ENCODE peak calls at places on chromosomes 7 and 10, in nine cellular contexts. O is stimulated activated CD4-positive, alpha-beta T cell treated with anti-CD3 and anti-CD28 coated beads, Interleukin-15, amount 100 ng/mL, for 1 hour; F is stimulated activated CD8-positive, alpha-beta memory T cell treated with anti-CD3 and anti-CD28 coated beads, Interleukin-7, amount 100 ng/mL, for 1 hour; M is NCI-H1105; J is HFF-Myc; P is memory B cell; L is iris pigment epithelial cell; A is amniotic stem cell; I is neural progenitor cell. C is an unnamed sample.

GRCh38 chr7:158094671-158095256 is 492.9 kb downstream of the PTPRN2 start:
- DNase-seq in O (no peak), F (no peak), M (no peak), J (no peak), P (no peak), L (no peak), A (no peak), I (no peak), C (no peak)

GRCh38 chr7:31651800-31652326 is 35.2 kb upstream of the PPP1R17 start:
- DNase-seq in O (no peak), F (no peak), M (no peak), J (no peak), P (no peak), L (no peak), A (no peak), I (no peak), C (no peak)

GRCh38 chr7:37084303-37084702 is 360.0 kb upstream of the AOAH start:
- DNase-seq in O (no peak), F (no peak), M (no peak), J (no peak), P (no peak), L (no peak), A (no peak), I (no peak), C (no peak)

GRCh38 chr7:151897201-151897711 is 20.3 kb upstream of the PRKAG2 start:
- DNase-seq in O (no peak), F (no peak), M (no peak), J (no peak), P (no peak), L (no peak), A (no peak), I (peak), C (no peak)

GRCh38 chr7:84950836-84951235 is 236.0 kb downstream of the SEMA3D start:
- DNase-seq in O (no peak), F (no peak), M (no peak), J (no peak), P (no peak), L (peak), A (no peak), I (no peak), C (no peak)

GRCh38 chr7:21542891-21543527 is at the start of gene DNAH11:
- DNase-seq in O (no peak), F (no peak), M (no peak), J (no peak), P (no peak), L (peak), A (no peak), I (peak), C (no peak)

GRCh38 chr7:117090820-117091219 is 137.5 kb downstream of the ST7 start:
- DNase-seq in O (no peak), F (no peak), M (no peak), J (no peak), P (no peak), L (no peak), A (no peak), I (no peak), C (no peak)

GRCh38 chr7:74480861-74481417 is 27.2 kb downstream of the GTF2IRD1 start:
- DNase-seq in O (no peak), F (no peak), M (no peak), J (no peak), P (no peak), L (peak), A (no peak), I (no peak), C (no peak)

GRCh38 chr7:72272479-72272878 is 139.7 kb downstream of the CALN1 start:
- DNase-seq in O (no peak), F (no peak), M (no peak), J (no peak), P (no peak), L (no peak), A (no peak), I (no peak), C (no peak)

GRCh38 chr7:47389923-47390630 is 191.8 kb downstream of the TNS3 start:
- DNase-seq in O (no peak), F (no peak), M (no peak), J (no peak), P (no peak), L (no peak), A (no peak), I (no peak), C (no peak)

GRCh38 chr10:74333174-74333573 is 182.2 kb downstream of the ADK start:
- DNase-seq in O (no peak), F (no peak), M (no peak), J (peak), P (no peak), L (peak), A (peak), I (no peak), C (no peak)

GRCh38 chr10:12483996-12484944 is 134.9 kb downstream of the CAMK1D start:
- DNase-seq in O (no peak), F (no peak), M (no peak), J (no peak), P (no peak), L (no peak), A (no peak), I (no peak), C (no peak)

GRCh38 chr10:92042541-92042940 is 119.0 kb downstream of the BTAF1 start:
- DNase-seq in O (no peak), F (no peak), M (no peak), J (no peak), P (no peak), L (no peak), A (no peak), I (peak), C (no peak)

GRCh38 chr10:97163646-97164535 is 21.9 kb downstream of the SLIT1 start:
- DNase-seq in O (no peak), F (no peak), M (no peak), J (no peak), P (no peak), L (no peak), A (no peak), I (peak), C (no peak)

GRCh38 chr7:91434821-91435220 is 170.6 kb downstream of the FZD1 start:
- DNase-seq in O (no peak), F (no peak), M (no peak), J (no peak), P (no peak), L (no peak), A (no peak), I (no peak), C (no peak)

GRCh38 chr10:110848106-110848505 is 23.6 kb upstream of the PDCD4 start:
- DNase-seq in O (no peak), F (no peak), M (no peak), J (no peak), P (no peak), L (no peak), A (no peak), I (no peak), C (no peak)

GRCh38 chr7:45120-46090 is 147.0 kb upstream of the FAM20C start:
- DNase-seq in O (no peak), F (no peak), M (no peak), J (no peak), P (peak), L (no peak), A (no peak), I (no peak), C (no peak)

GRCh38 chr7:36045830-36046341 is 107.2 kb upstream of the EEPD1 start:
- DNase-seq in O (no peak), F (no peak), M (no peak), J (no peak), P (no peak), L (no peak), A (no peak), I (no peak), C (no peak)

GRCh38 chr10:12337407-12337806 is 11.9 kb upstream of the CAMK1D start:
- DNase-seq in O (no peak), F (no peak), M (no peak), J (no peak), P (no peak), L (peak), A (peak), I (no peak), C (no peak)

GRCh38 chr7:1523838-1524237 is 6.7 kb upstream of the MAFK start:
- DNase-seq in O (no peak), F (no peak), M (no peak), J (no peak), P (no peak), L (no peak), A (no peak), I (no peak), C (no peak)

GRCh38 chr7:119802147-119802546 is 470.8 kb upstream of the KCND2 start:
- DNase-seq in O (no peak), F (no peak), M (no peak), J (no peak), P (no peak), L (no peak), A (no peak), I (no peak), C (no peak)

GRCh38 chr7:6546852-6547251 is 4.4 kb downstream of the GRID2IP start:
- DNase-seq in O (no peak), F (no peak), M (no peak), J (no peak), P (no peak), L (no peak), A (no peak), I (no peak), C (no peak)

GRCh38 chr10:11304906-11305585 is 287.4 kb downstream of the CELF2 start:
- DNase-seq in O (no peak), F (no peak), M (no peak), J (no peak), P (no peak), L (no peak), A (no peak), I (no peak), C (no peak)

GRCh38 chr10:49309691-49310371 is 10.9 kb downstream of the C10orf71 start:
- DNase-seq in O (no peak), F (peak), M (no peak), J (no peak), P (peak), L (no peak), A (no peak), I (no peak), C (no peak)

C was measured in activated CD4-positive, alpha-beta T cell treated with anti-CD3 and anti-CD28 coated beads, Interleukin-2, amount 50 U/mL, for 24 hours.